ENCODE peak calls at places on chromosome 15, in six cellular contexts. T is GM12878, R is heart left ventricle, B is pancreas, D is lower lobe of right lung, Z is body of pancreas. L is an unnamed sample. For H3K4me1, the result is how much of the 10 kb centered on the place peaks cover.

GRCh38 chr15:70132148-70132547 is 34.4 kb upstream of the TLE3 start:
- ATAC-seq in T (no peak), R (peak), B (peak), D (no peak), Z (no peak), L (peak)

GRCh38 chr15:75170711-75171341 is 30.9 kb upstream of the C15orf39 start:
- ATAC-seq in T (no peak), R (peak), B (peak), D (peak), Z (peak), L (no peak)

GRCh38 chr15:39969002-39969394 is 35.1 kb downstream of the EIF2AK4 start:
- ATAC-seq in T (no peak), R (no peak), B (no peak), D (no peak), Z (no peak), L (no peak)

GRCh38 chr15:52251144-52251860 is 44.3 kb downstream of the MYO5C start:
- ATAC-seq in T (no peak), R (no peak), B (peak), D (peak), Z (no peak), L (no peak)

GRCh38 chr15:35736150-35736549 is 190.2 kb upstream of the DPH6 start:
- ATAC-seq in T (no peak), R (no peak), B (peak), D (no peak), Z (no peak), L (no peak)

GRCh38 chr15:61367953-61368352 is 138.9 kb upstream of the RORA start:
- ATAC-seq in T (no peak), R (no peak), B (no peak), D (no peak), Z (no peak), L (no peak)

GRCh38 chr15:71191296-71191695 is 76.0 kb downstream of the THSD4 start:
- ATAC-seq in T (no peak), R (no peak), B (no peak), D (no peak), Z (no peak), L (no peak)

GRCh38 chr15:51647128-51647562 is 24.6 kb upstream of the DMXL2 start:
- ATAC-seq in T (peak), R (peak), B (peak), D (peak), Z (no peak), L (no peak)

GRCh38 chr15:58293622-58294550 is 137.9 kb upstream of the LIPC start:
- ATAC-seq in T (no peak), R (no peak), B (no peak), D (no peak), Z (no peak), L (no peak)

GRCh38 chr15:73374599-73374998 is 5.8 kb upstream of the HCN4 start:
- ATAC-seq in T (no peak), R (peak), B (no peak), D (no peak), Z (no peak), L (no peak)

GRCh38 chr15:89690276-89691218 is at the start of the genes PEX11A and WDR93:
- ATAC-seq in T (peak), R (peak), B (peak), D (peak), Z (peak), L (peak)

GRCh38 chr15:62099171-62099601 is 32.4 kb downstream of the C2CD4A start:
- ATAC-seq in T (no peak), R (peak), B (peak), D (no peak), Z (peak), L (no peak)

GRCh38 chr15:66220587-66220986 is 33.0 kb downstream of the MEGF11 start:
- ATAC-seq in T (no peak), R (no peak), B (no peak), D (no peak), Z (no peak), L (no peak)

GRCh38 chr15:76342382-76343201 is 6.0 kb downstream of the ISL2 start:
- ATAC-seq in T (no peak), R (no peak), B (no peak), D (no peak), Z (no peak), L (no peak)
- H3K4me1 ChIP-seq in T (under half), R (half or more), B (under half), D (half or more), Z (half or more), L (under half)

DNA sequence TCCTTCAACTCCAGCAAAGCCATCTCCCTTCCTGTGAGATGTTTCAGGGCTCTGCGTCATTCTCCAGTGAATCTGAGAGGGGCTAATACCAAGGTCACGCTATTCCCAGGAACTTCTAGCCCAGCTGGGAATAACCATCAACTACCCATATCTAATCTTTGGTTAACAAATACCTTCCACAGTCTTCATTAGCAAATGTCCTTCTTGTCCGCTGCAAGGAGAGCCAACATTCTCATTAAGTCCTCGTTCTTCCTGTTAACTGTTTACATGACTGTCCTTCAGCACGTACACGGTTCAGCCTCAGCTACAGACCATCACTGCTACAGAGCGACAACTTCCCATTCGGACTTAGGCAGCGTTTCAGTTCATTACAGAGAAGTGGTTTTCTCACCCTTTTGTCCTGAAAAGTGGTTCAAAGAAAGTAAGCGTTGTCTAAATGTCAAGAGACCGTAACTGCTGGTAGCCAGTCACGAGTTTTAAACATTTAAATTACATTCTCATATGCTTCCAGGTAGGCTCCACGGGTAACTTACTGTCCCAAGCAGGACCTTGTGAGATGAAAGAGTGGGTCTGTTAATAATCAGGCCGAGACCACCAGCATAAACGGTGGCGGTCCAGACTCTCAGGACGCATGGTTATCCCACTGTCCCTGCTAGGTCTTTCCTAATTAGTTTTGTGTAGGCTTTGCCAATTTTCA is 63.9 kb downstream of the CHSY1 start:
- ATAC-seq in T (peak), R (peak), B (peak), D (peak), Z (peak), L (peak)
- H3K4me1 ChIP-seq in T (under half), R (half or more), B (under half), D (half or more), Z (under half), L (under half)

GRCh38 chr15:79156704-79157375 is 66.3 kb upstream of the RASGRF1 start:
- ATAC-seq in T (no peak), R (no peak), B (no peak), D (no peak), Z (no peak), L (no peak)

GRCh38 chr15:79160211-79160610 is 69.6 kb upstream of the RASGRF1 start:
- ATAC-seq in T (no peak), R (no peak), B (no peak), D (no peak), Z (no peak), L (no peak)

GRCh38 chr15:79157631-79158592 is 67.3 kb upstream of the RASGRF1 start:
- ATAC-seq in T (no peak), R (no peak), B (no peak), D (no peak), Z (no peak), L (no peak)

GRCh38 chr15:79154491-79155182 is 64.1 kb upstream of the RASGRF1 start:
- ATAC-seq in T (peak), R (no peak), B (peak), D (no peak), Z (no peak), L (no peak)
- H3K4me1 ChIP-seq in T (under half), R (under half), B (under half), D (under half), Z (under half), L (under half)

DNA sequence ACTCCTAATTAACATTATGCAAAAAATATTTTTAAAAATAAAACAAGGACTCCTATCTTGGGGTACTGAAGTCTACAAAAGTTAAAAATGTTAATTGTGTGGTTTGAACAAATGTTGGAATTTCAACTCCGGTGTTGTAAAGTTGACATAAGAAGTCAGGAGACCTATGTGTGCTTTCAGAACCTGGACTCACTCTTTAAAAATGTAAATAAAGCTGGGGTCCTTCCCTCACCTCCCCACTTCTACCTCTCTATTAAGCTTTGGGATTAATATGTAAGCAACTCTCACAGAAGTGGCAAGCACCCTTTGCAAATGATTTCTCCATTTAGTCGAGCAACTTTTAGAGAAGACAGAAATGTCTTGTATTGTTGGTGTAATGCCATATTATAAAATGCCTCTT is 11.9 kb downstream of the MEIS2 start:
- ATAC-seq in T (no peak), R (no peak), B (no peak), D (no peak), Z (no peak), L (no peak)
- H3K4me1 ChIP-seq in T (under half), R (under half), B (under half), D (under half), Z (under half), L (under half)

DNA sequence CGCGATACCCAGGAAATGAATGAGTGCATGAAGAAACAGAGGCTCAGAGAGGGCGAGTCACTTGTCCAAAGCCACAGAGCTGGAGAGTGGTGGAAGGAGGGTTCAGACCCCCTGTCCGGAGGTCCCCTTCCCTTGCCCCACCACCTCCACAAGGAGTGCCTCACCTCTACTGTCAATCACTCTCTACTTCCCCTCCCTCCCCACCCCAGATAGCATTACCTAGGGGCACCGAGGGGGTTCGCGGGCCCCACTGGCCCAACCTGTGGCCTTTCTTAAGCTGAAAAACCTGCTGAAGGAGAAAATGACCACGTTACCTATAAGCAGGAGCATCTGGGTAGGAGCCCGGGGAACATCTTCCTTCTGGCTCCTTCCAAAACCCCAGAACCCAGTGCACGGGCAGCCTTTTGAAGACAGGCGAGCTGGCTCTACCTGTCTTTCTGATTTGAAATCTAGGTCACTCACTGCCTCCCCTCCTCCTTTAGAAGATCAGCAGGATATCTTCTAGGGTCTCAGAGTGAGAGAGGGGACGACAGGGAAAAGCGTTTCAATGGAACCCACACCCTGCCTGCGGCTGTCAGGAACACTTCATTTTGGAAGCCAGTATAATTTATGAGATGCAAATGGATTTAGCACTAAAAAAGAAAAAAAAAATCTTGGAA is 89.9 kb upstream of the MEF2A start:
- ATAC-seq in T (no peak), R (no peak), B (no peak), D (no peak), Z (no peak), L (no peak)
- H3K4me1 ChIP-seq in T (under half), R (half or more), B (under half), D (under half), Z (under half), L (half or more)

GRCh38 chr15:63611217-63611616 is 14.0 kb downstream of the FBXL22 start:
- ATAC-seq in T (no peak), R (no peak), B (no peak), D (no peak), Z (no peak), L (no peak)

GRCh38 chr15:63610209-63610841 is 13.1 kb downstream of the FBXL22 start:
- ATAC-seq in T (peak), R (peak), B (peak), D (peak), Z (peak), L (peak)

GRCh38 chr15:63612300-63612699 is 15.1 kb downstream of the FBXL22 start:
- ATAC-seq in T (no peak), R (no peak), B (no peak), D (no peak), Z (no peak), L (no peak)

GRCh38 chr15:63608989-63609388 is 11.8 kb downstream of the FBXL22 start:
- ATAC-seq in T (no peak), R (no peak), B (no peak), D (no peak), Z (no peak), L (no peak)

GRCh38 chr15:63609448-63609847 is 12.3 kb downstream of the FBXL22 start:
- ATAC-seq in T (no peak), R (no peak), B (no peak), D (no peak), Z (no peak), L (no peak)
- H3K4me1 ChIP-seq in T (under half), R (under half), B (under half), D (under half), Z (under half), L (under half)

GRCh38 chr15:84909782-84910181 is 25.3 kb downstream of the SLC28A1 start:
- ATAC-seq in T (no peak), R (no peak), B (no peak), D (no peak), Z (no peak), L (no peak)

GRCh38 chr15:84910928-84911623 is 26.6 kb downstream of the SLC28A1 start:
- ATAC-seq in T (no peak), R (no peak), B (no peak), D (no peak), Z (no peak), L (no peak)

GRCh38 chr15:84907731-84908130 is 23.3 kb downstream of the SLC28A1 start:
- ATAC-seq in T (no peak), R (no peak), B (no peak), D (no peak), Z (no peak), L (no peak)

GRCh38 chr15:84908564-84908963 is 24.1 kb downstream of the SLC28A1 start:
- ATAC-seq in T (no peak), R (no peak), B (no peak), D (no peak), Z (no peak), L (no peak)

GRCh38 chr15:84909029-84909428 is 24.6 kb downstream of the SLC28A1 start:
- ATAC-seq in T (no peak), R (no peak), B (no peak), D (no peak), Z (no peak), L (no peak)
- H3K4me1 ChIP-seq in T (under half), R (under half), B (under half), D (under half), Z (under half), L (under half)

GRCh38 chr15:65082303-65082958 is 5.9 kb downstream of the KBTBD13 start:
- ATAC-seq in T (peak), R (no peak), B (no peak), D (peak), Z (no peak), L (no peak)
- H3K4me1 ChIP-seq in T (under half), R (under half), B (under half), D (half or more), Z (under half), L (under half)

GRCh38 chr15:29432191-29433049 is 162.8 kb upstream of the NSMCE3 start:
- ATAC-seq in T (no peak), R (no peak), B (no peak), D (no peak), Z (no peak), L (no peak)
- H3K4me1 ChIP-seq in T (under half), R (under half), B (under half), D (under half), Z (under half), L (under half)